ENCODE peak calls at places on chromosomes 13 and 19, in eight cellular contexts. One of them, this sample, is unnamed.

GRCh38 chr13:89577301-89577700 is 1770.2 kb upstream of the MIR17HG start:
- DNase-seq in transverse colon: no peak
- DNase-seq in breast epithelium: no peak
- DNase-seq in mammary epithelial cell: no peak
- DNase-seq in endodermal cell: no peak
- DNase-seq in NT2/D1: no peak
- DNase-seq in A549: no peak
- DNase-seq in pancreas: no peak
- DNase-seq in this sample: no peak

GRCh38 chr19:898663-899062 is 5.4 kb downstream of the RNU6-9 start:
- DNase-seq in transverse colon: no peak
- DNase-seq in breast epithelium: no peak
- DNase-seq in mammary epithelial cell: no peak
- DNase-seq in endodermal cell: peak; percentile 68
- DNase-seq in NT2/D1: no peak
- DNase-seq in A549: no peak
- DNase-seq in pancreas: no peak
- DNase-seq in this sample: no peak

GRCh38 chr19:5290336-5291262 is 50.0 kb downstream of the PTPRS start:
- DNase-seq in transverse colon: no peak
- DNase-seq in breast epithelium: no peak
- DNase-seq in mammary epithelial cell: no peak
- DNase-seq in endodermal cell: no peak
- DNase-seq in NT2/D1: no peak
- DNase-seq in A549: no peak
- DNase-seq in pancreas: no peak
- DNase-seq in this sample: no peak

GRCh38 chr19:810077-810855 is 11.5 kb downstream of the PLPPR3 start:
- DNase-seq in transverse colon: no peak
- DNase-seq in breast epithelium: no peak
- DNase-seq in mammary epithelial cell: no peak
- DNase-seq in endodermal cell: peak; percentile 66
- DNase-seq in NT2/D1: no peak
- DNase-seq in A549: no peak
- DNase-seq in pancreas: no peak
- DNase-seq in this sample: no peak

GRCh38 chr19:48455908-48456562 is 661 bp downstream of the KCNJ14 start:
- DNase-seq in transverse colon: no peak
- DNase-seq in breast epithelium: no peak
- DNase-seq in mammary epithelial cell: no peak
- DNase-seq in endodermal cell: no peak
- DNase-seq in NT2/D1: no peak
- DNase-seq in A549: no peak
- DNase-seq in pancreas: no peak
- DNase-seq in this sample: no peak

GRCh38 chr13:23020246-23020843 is 160.4 kb upstream of the SGCG start:
- DNase-seq in transverse colon: peak; percentile 42
- DNase-seq in breast epithelium: no peak
- DNase-seq in mammary epithelial cell: peak; percentile 29
- DNase-seq in endodermal cell: peak; percentile 69
- DNase-seq in NT2/D1: peak; percentile 38
- DNase-seq in A549: peak; percentile 1
- DNase-seq in pancreas: no peak
- DNase-seq in this sample: peak; percentile 70

GRCh38 chr19:49858591-49858985 is 7.6 kb downstream of the PTOV1 start:
- DNase-seq in transverse colon: no peak
- DNase-seq in breast epithelium: no peak
- DNase-seq in mammary epithelial cell: no peak
- DNase-seq in endodermal cell: no peak
- DNase-seq in NT2/D1: no peak
- DNase-seq in A549: no peak
- DNase-seq in pancreas: no peak
- DNase-seq in this sample: no peak

GRCh38 chr19:10835089-10835753 is 791 bp downstream of the TMED1 start:
- DNase-seq in transverse colon: no peak
- DNase-seq in breast epithelium: no peak
- DNase-seq in mammary epithelial cell: peak; percentile 18
- DNase-seq in endodermal cell: no peak
- DNase-seq in NT2/D1: peak; percentile 99
- DNase-seq in A549: peak; percentile 94
- DNase-seq in pancreas: peak; percentile 69
- DNase-seq in this sample: no peak

GRCh38 chr13:84607614-84608013 is 725.3 kb upstream of the SLITRK1 start:
- DNase-seq in transverse colon: no peak
- DNase-seq in breast epithelium: no peak
- DNase-seq in mammary epithelial cell: peak; percentile 70
- DNase-seq in endodermal cell: no peak
- DNase-seq in NT2/D1: no peak
- DNase-seq in A549: no peak
- DNase-seq in pancreas: no peak
- DNase-seq in this sample: no peak

GRCh38 chr13:25738342-25738771 is 313.5 kb downstream of the SHISA2 start:
- DNase-seq in transverse colon: no peak
- DNase-seq in breast epithelium: no peak
- DNase-seq in mammary epithelial cell: peak; percentile 21
- DNase-seq in endodermal cell: no peak
- DNase-seq in NT2/D1: no peak
- DNase-seq in A549: no peak
- DNase-seq in pancreas: no peak
- DNase-seq in this sample: peak; percentile 63

GRCh38 chr13:98585398-98585754 is 8.5 kb upstream of the STK24 start:
- DNase-seq in transverse colon: peak; percentile 44
- DNase-seq in breast epithelium: no peak
- DNase-seq in mammary epithelial cell: no peak
- DNase-seq in endodermal cell: no peak
- DNase-seq in NT2/D1: no peak
- DNase-seq in A549: no peak
- DNase-seq in pancreas: no peak
- DNase-seq in this sample: no peak

GRCh38 chr19:13017306-13018036 is 22.2 kb downstream of the NFIX start:
- DNase-seq in transverse colon: no peak
- DNase-seq in breast epithelium: no peak
- DNase-seq in mammary epithelial cell: peak; percentile 43
- DNase-seq in endodermal cell: peak; percentile 74
- DNase-seq in NT2/D1: no peak
- DNase-seq in A549: no peak
- DNase-seq in pancreas: no peak
- DNase-seq in this sample: no peak

GRCh38 chr13:75995966-75996365 is 359.8 kb downstream of the LMO7 start:
- DNase-seq in transverse colon: no peak
- DNase-seq in breast epithelium: no peak
- DNase-seq in mammary epithelial cell: no peak
- DNase-seq in endodermal cell: no peak
- DNase-seq in NT2/D1: no peak
- DNase-seq in A549: no peak
- DNase-seq in pancreas: no peak
- DNase-seq in this sample: no peak

GRCh38 chr19:52896431-52897148 is 845 bp downstream of the ZNF320 start:
- DNase-seq in transverse colon: peak; percentile 73
- DNase-seq in breast epithelium: no peak
- DNase-seq in mammary epithelial cell: peak; percentile 21
- DNase-seq in endodermal cell: peak; percentile 68
- DNase-seq in NT2/D1: no peak
- DNase-seq in A549: no peak
- DNase-seq in pancreas: peak; percentile 59
- DNase-seq in this sample: no peak

GRCh38 chr19:55688422-55689218 is 13.6 kb downstream of the EPN1 start:
- DNase-seq in transverse colon: peak; percentile 87
- DNase-seq in breast epithelium: no peak
- DNase-seq in mammary epithelial cell: no peak
- DNase-seq in endodermal cell: no peak
- DNase-seq in NT2/D1: no peak
- DNase-seq in A549: no peak
- DNase-seq in pancreas: peak; percentile 49
- DNase-seq in this sample: no peak

GRCh38 chr19:5436101-5436947 is 18.9 kb upstream of the ZNRF4 start:
- DNase-seq in transverse colon: no peak
- DNase-seq in breast epithelium: no peak
- DNase-seq in mammary epithelial cell: no peak
- DNase-seq in endodermal cell: peak; percentile 97
- DNase-seq in NT2/D1: peak; percentile 80
- DNase-seq in A549: peak; percentile 92
- DNase-seq in pancreas: no peak
- DNase-seq in this sample: peak; percentile 81

GRCh38 chr13:43157796-43158195 is 134.4 kb downstream of the DNAJC15 start:
- DNase-seq in transverse colon: no peak
- DNase-seq in breast epithelium: no peak
- DNase-seq in mammary epithelial cell: no peak
- DNase-seq in endodermal cell: no peak
- DNase-seq in NT2/D1: no peak
- DNase-seq in A549: no peak
- DNase-seq in pancreas: no peak
- DNase-seq in this sample: no peak

GRCh38 chr19:13031917-13032623 is 36.8 kb downstream of the NFIX start:
- DNase-seq in transverse colon: no peak
- DNase-seq in breast epithelium: no peak
- DNase-seq in mammary epithelial cell: peak; percentile 74
- DNase-seq in endodermal cell: no peak
- DNase-seq in NT2/D1: no peak
- DNase-seq in A549: no peak
- DNase-seq in pancreas: no peak
- DNase-seq in this sample: peak; percentile 77

DNA sequence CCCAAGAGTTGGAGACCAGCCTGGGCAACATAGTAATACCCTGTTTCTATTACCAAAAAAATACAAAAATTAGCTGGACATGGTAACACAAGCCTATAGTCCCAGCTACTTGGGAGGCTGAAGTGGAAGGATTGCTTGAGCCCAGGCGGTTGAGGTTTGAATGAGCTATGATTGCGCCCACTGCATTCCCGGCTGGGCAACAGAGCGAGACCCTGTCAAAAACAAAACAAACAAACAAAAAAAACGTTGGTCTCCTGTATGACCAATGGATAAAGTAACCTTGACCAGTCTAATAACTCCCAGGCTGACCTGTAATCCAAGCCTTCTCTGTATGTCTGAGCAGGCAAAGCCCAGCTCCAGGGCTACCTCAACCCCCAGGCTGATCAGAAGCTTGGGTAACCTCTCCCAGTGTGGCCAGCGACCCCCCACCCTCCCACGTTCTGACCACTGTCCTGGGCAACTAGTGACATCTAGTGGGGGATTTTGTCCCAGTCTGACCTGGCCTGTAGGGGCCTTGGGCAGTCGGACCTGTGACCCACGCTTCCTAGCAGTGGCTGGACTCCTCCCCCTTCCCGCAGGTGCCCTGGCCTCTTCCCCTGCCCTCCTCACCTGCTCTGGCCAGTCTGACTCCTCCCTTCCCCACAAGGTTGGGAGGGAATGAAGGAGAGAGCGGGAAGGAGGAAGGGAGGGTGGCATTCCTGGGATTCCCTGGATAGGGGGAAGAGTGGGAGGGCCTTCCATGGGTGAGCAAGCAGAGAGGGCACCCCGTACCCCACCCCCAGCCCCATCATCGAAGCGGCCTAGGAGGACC is 1.0 kb upstream of the BCAM start:
- DNase-seq in transverse colon: peak; percentile 40
- DNase-seq in breast epithelium: peak; percentile 69
- DNase-seq in mammary epithelial cell: peak; percentile 45
- DNase-seq in endodermal cell: peak; percentile 98
- DNase-seq in NT2/D1: no peak
- DNase-seq in A549: peak; percentile 82
- DNase-seq in pancreas: no peak
- DNase-seq in this sample: peak; percentile 55
- H3K4me3 ChIP-seq in transverse colon: no peak overlapping the region
- H3K4me3 ChIP-seq in breast epithelium: no peak overlapping the region
- H3K4me3 ChIP-seq in mammary epithelial cell: no peak overlapping the region
- H3K4me3 ChIP-seq in endodermal cell: peak overlapping the region; percentile 81
- H3K4me3 ChIP-seq in NT2/D1: peak overlapping the region; percentile 46
- H3K4me3 ChIP-seq in A549: peak overlapping the region; percentile 69
- H3K4me3 ChIP-seq in pancreas: peak overlapping the region; percentile 68
- H3K4me3 ChIP-seq in this sample: no peak overlapping the region

DNA sequence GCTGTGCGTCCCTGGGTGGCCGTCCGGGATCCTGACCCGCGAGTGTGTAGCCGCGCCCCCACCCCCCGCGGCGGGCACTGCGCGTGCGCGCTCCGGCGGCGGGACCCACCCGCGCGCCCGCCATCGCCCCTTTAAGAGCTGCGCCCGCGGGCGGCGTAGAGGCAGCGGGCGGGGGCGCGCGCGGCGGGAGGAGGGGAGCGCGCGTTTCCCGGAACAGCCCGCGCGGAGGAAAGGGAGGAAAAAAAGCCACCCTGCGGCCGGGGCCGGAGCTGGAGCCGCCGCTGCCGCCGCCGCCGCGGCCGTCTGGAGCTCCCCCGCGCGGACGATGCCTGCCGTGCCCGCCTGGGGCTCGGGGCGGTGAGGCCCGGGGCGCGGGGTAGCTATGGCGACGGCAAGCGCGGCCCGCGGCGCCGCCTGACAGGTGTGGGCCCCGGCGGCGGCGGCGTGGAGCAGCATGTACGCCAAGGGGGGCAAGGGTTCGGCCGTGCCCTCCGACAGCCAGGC is at the start of gene SSBP4:
- DNase-seq in transverse colon: peak; percentile 75
- DNase-seq in breast epithelium: no peak
- DNase-seq in mammary epithelial cell: peak; percentile 68
- DNase-seq in endodermal cell: peak; percentile 88
- DNase-seq in NT2/D1: no peak
- DNase-seq in A549: no peak
- DNase-seq in pancreas: peak; percentile 89
- DNase-seq in this sample: peak; percentile 63
- H3K4me1 ChIP-seq in transverse colon: peaks cover 40% of the 10 kb centered on the region
- H3K4me1 ChIP-seq in breast epithelium: peaks cover 34% of the 10 kb centered on the region
- H3K4me1 ChIP-seq in mammary epithelial cell: peaks cover 27% of the 10 kb centered on the region
- H3K4me1 ChIP-seq in endodermal cell: no peaks in the 10 kb centered on the region
- H3K4me1 ChIP-seq in NT2/D1: peaks cover 53% of the 10 kb centered on the region
- H3K4me1 ChIP-seq in A549: peaks cover 52% of the 10 kb centered on the region
- H3K4me1 ChIP-seq in pancreas: peaks cover 9% of the 10 kb centered on the region
- H3K4me1 ChIP-seq in this sample: peaks cover 23% of the 10 kb centered on the region

GRCh38 chr13:40787062-40787461 is 2.3 kb upstream of the SLC25A15 start:
- DNase-seq in transverse colon: no peak
- DNase-seq in breast epithelium: no peak
- DNase-seq in mammary epithelial cell: no peak
- DNase-seq in endodermal cell: no peak
- DNase-seq in NT2/D1: no peak
- DNase-seq in A549: no peak
- DNase-seq in pancreas: no peak
- DNase-seq in this sample: no peak
- H3K9me3 ChIP-seq in transverse colon: no peaks in the 10 kb centered on the region
- H3K9me3 ChIP-seq in breast epithelium: no peaks in the 10 kb centered on the region
- H3K9me3 ChIP-seq in mammary epithelial cell: no peaks in the 10 kb centered on the region
- H3K9me3 ChIP-seq in endodermal cell: no peaks in the 10 kb centered on the region
- H3K9me3 ChIP-seq in NT2/D1: no peaks in the 10 kb centered on the region
- H3K9me3 ChIP-seq in A549: no peaks in the 10 kb centered on the region
- H3K9me3 ChIP-seq in pancreas: no peaks in the 10 kb centered on the region
- H3K9me3 ChIP-seq in this sample: no peaks in the 10 kb centered on the region

GRCh38 chr19:20664917-20665781 is 3.8 kb upstream of the ZNF626 start:
- DNase-seq in transverse colon: no peak
- DNase-seq in breast epithelium: no peak
- DNase-seq in mammary epithelial cell: no peak
- DNase-seq in endodermal cell: peak; percentile 83
- DNase-seq in NT2/D1: peak; percentile 27
- DNase-seq in A549: no peak
- DNase-seq in pancreas: peak; percentile 59
- DNase-seq in this sample: no peak

GRCh38 chr19:20662421-20663105 is 1.2 kb upstream of the ZNF626 start:
- DNase-seq in transverse colon: no peak
- DNase-seq in breast epithelium: no peak
- DNase-seq in mammary epithelial cell: no peak
- DNase-seq in endodermal cell: no peak
- DNase-seq in NT2/D1: no peak
- DNase-seq in A549: no peak
- DNase-seq in pancreas: no peak
- DNase-seq in this sample: no peak

GRCh38 chr19:20661150-20661819 is at the start of gene ZNF626:
- DNase-seq in transverse colon: peak; percentile 88
- DNase-seq in breast epithelium: peak; percentile 97
- DNase-seq in mammary epithelial cell: peak; percentile 95
- DNase-seq in endodermal cell: peak; percentile 98
- DNase-seq in NT2/D1: peak; percentile 97
- DNase-seq in A549: no peak
- DNase-seq in pancreas: peak; percentile 86
- DNase-seq in this sample: no peak

GRCh38 chr19:20660473-20660872 is 898 bp downstream of the ZNF626 start:
- DNase-seq in transverse colon: no peak
- DNase-seq in breast epithelium: no peak
- DNase-seq in mammary epithelial cell: peak; percentile 11
- DNase-seq in endodermal cell: peak; percentile 63
- DNase-seq in NT2/D1: no peak
- DNase-seq in A549: no peak
- DNase-seq in pancreas: no peak
- DNase-seq in this sample: no peak
- H3K4me3 ChIP-seq in transverse colon: peak overlapping the region; percentile 39
- H3K4me3 ChIP-seq in breast epithelium: peak overlapping the region; percentile 64
- H3K4me3 ChIP-seq in mammary epithelial cell: peak overlapping the region; percentile 75
- H3K4me3 ChIP-seq in endodermal cell: peak overlapping the region; percentile 97
- H3K4me3 ChIP-seq in NT2/D1: peak overlapping the region; percentile 99
- H3K4me3 ChIP-seq in A549: no peak overlapping the region
- H3K4me3 ChIP-seq in pancreas: peak overlapping the region; percentile 57
- H3K4me3 ChIP-seq in this sample: no peak overlapping the region